ENCODE peak calls at places on chromosomes 1 and 21, in eight cellular contexts. One of them, this sample, is unnamed.

GRCh38 chr1:116356673-116357072 is 16.4 kb upstream of the ATP1A1 start:
- DNase-seq in neural progenitor cell: no peak
- DNase-seq in GM12865: no peak
- DNase-seq in adrenal gland: no peak
- DNase-seq in heart right ventricle: no peak
- DNase-seq in CD8-positive, alpha-beta T cell: no peak
- DNase-seq in HepG2: no peak
- DNase-seq in astrocyte of the spinal cord: no peak
- DNase-seq in this sample: no peak

GRCh38 chr1:117368116-117369108 is 1.2 kb downstream of the MAN1A2 start:
- DNase-seq in adrenal gland: no peak
- DNase-seq in heart right ventricle: no peak
- DNase-seq in GM12865: peak; percentile 61
- DNase-seq in CD8-positive, alpha-beta T cell: no peak
- DNase-seq in HepG2: peak; percentile 26
- DNase-seq in astrocyte of the spinal cord: no peak
- DNase-seq in neural progenitor cell: peak; percentile 22
- DNase-seq in this sample: no peak

GRCh38 chr1:65310078-65310587 is 790 bp downstream of the DNAJC6 start:
- DNase-seq in adrenal gland: peak; percentile 49
- DNase-seq in heart right ventricle: peak; percentile 24
- DNase-seq in GM12865: no peak
- DNase-seq in neural progenitor cell: no peak
- DNase-seq in astrocyte of the spinal cord: no peak
- DNase-seq in CD8-positive, alpha-beta T cell: no peak
- DNase-seq in HepG2: no peak
- DNase-seq in this sample: no peak

GRCh38 chr1:93014156-93014555 is 52.9 kb upstream of the DIPK1A start:
- DNase-seq in GM12865: no peak
- DNase-seq in CD8-positive, alpha-beta T cell: no peak
- DNase-seq in HepG2: no peak
- DNase-seq in adrenal gland: no peak
- DNase-seq in astrocyte of the spinal cord: no peak
- DNase-seq in neural progenitor cell: no peak
- DNase-seq in heart right ventricle: no peak
- DNase-seq in this sample: no peak

GRCh38 chr21:33976082-33976979 is 60.7 kb upstream of the ATP5PO start:
- DNase-seq in GM12865: peak; percentile 91
- DNase-seq in heart right ventricle: peak; percentile 35
- DNase-seq in astrocyte of the spinal cord: peak; percentile 93
- DNase-seq in adrenal gland: peak; percentile 16
- DNase-seq in HepG2: peak; percentile 65
- DNase-seq in CD8-positive, alpha-beta T cell: peak; percentile 14
- DNase-seq in neural progenitor cell: no peak
- DNase-seq in this sample: peak; percentile 71

GRCh38 chr1:183353597-183353996 is 64.6 kb downstream of the NMNAT2 start:
- DNase-seq in adrenal gland: no peak
- DNase-seq in GM12865: no peak
- DNase-seq in CD8-positive, alpha-beta T cell: no peak
- DNase-seq in HepG2: no peak
- DNase-seq in astrocyte of the spinal cord: no peak
- DNase-seq in heart right ventricle: no peak
- DNase-seq in neural progenitor cell: no peak
- DNase-seq in this sample: no peak

GRCh38 chr1:157551694-157552693 is at the start of gene FCRL5:
- DNase-seq in HepG2: no peak
- DNase-seq in GM12865: no peak
- DNase-seq in heart right ventricle: no peak
- DNase-seq in astrocyte of the spinal cord: no peak
- DNase-seq in adrenal gland: no peak
- DNase-seq in CD8-positive, alpha-beta T cell: no peak
- DNase-seq in neural progenitor cell: no peak
- DNase-seq in this sample: peak; percentile 16

GRCh38 chr1:78676996-78677395 is 27.4 kb downstream of the IFI44 start:
- DNase-seq in adrenal gland: no peak
- DNase-seq in CD8-positive, alpha-beta T cell: no peak
- DNase-seq in HepG2: no peak
- DNase-seq in astrocyte of the spinal cord: peak; percentile 4
- DNase-seq in heart right ventricle: no peak
- DNase-seq in neural progenitor cell: no peak
- DNase-seq in GM12865: no peak
- DNase-seq in this sample: no peak

GRCh38 chr21:33196956-33197374 is 32.8 kb upstream of the IFNAR2 start:
- DNase-seq in heart right ventricle: peak; percentile 47
- DNase-seq in GM12865: peak; percentile 69
- DNase-seq in CD8-positive, alpha-beta T cell: no peak
- DNase-seq in HepG2: peak; percentile 60
- DNase-seq in neural progenitor cell: peak; percentile 91
- DNase-seq in adrenal gland: peak; percentile 82
- DNase-seq in astrocyte of the spinal cord: peak; percentile 56
- DNase-seq in this sample: peak; percentile 35

GRCh38 chr1:197130677-197131304 is 15.7 kb downstream of the ASPM start:
- DNase-seq in neural progenitor cell: no peak
- DNase-seq in GM12865: no peak
- DNase-seq in HepG2: no peak
- DNase-seq in heart right ventricle: no peak
- DNase-seq in adrenal gland: no peak
- DNase-seq in astrocyte of the spinal cord: peak; percentile 64
- DNase-seq in CD8-positive, alpha-beta T cell: no peak
- DNase-seq in this sample: no peak

GRCh38 chr1:94327001-94327685 is 89.8 kb upstream of the ARHGAP29 start:
- DNase-seq in CD8-positive, alpha-beta T cell: no peak
- DNase-seq in heart right ventricle: peak; percentile 73
- DNase-seq in astrocyte of the spinal cord: peak; percentile 61
- DNase-seq in neural progenitor cell: peak; percentile 84
- DNase-seq in GM12865: no peak
- DNase-seq in HepG2: no peak
- DNase-seq in adrenal gland: peak; percentile 63
- DNase-seq in this sample: no peak

GRCh38 chr1:31069392-31069791 is 3.9 kb upstream of the PUM1 start:
- DNase-seq in HepG2: no peak
- DNase-seq in adrenal gland: no peak
- DNase-seq in CD8-positive, alpha-beta T cell: no peak
- DNase-seq in heart right ventricle: no peak
- DNase-seq in astrocyte of the spinal cord: no peak
- DNase-seq in neural progenitor cell: no peak
- DNase-seq in GM12865: no peak
- DNase-seq in this sample: no peak

GRCh38 chr1:5601516-5601915 is 390.7 kb downstream of the NPHP4 start:
- DNase-seq in CD8-positive, alpha-beta T cell: no peak
- DNase-seq in HepG2: no peak
- DNase-seq in adrenal gland: no peak
- DNase-seq in GM12865: no peak
- DNase-seq in neural progenitor cell: no peak
- DNase-seq in heart right ventricle: no peak
- DNase-seq in astrocyte of the spinal cord: no peak
- DNase-seq in this sample: no peak

GRCh38 chr1:119007343-119007671 is 19.2 kb upstream of the TBX15 start:
- DNase-seq in astrocyte of the spinal cord: no peak
- DNase-seq in GM12865: no peak
- DNase-seq in neural progenitor cell: peak; percentile 15
- DNase-seq in adrenal gland: no peak
- DNase-seq in HepG2: no peak
- DNase-seq in heart right ventricle: no peak
- DNase-seq in CD8-positive, alpha-beta T cell: no peak
- DNase-seq in this sample: no peak

GRCh38 chr1:248187363-248187762 is 9.7 kb upstream of the OR2M3 start:
- DNase-seq in CD8-positive, alpha-beta T cell: no peak
- DNase-seq in astrocyte of the spinal cord: no peak
- DNase-seq in heart right ventricle: no peak
- DNase-seq in HepG2: no peak
- DNase-seq in neural progenitor cell: no peak
- DNase-seq in GM12865: no peak
- DNase-seq in adrenal gland: no peak
- DNase-seq in this sample: no peak

GRCh38 chr1:161020573-161021167 is at the start of gene F11R:
- DNase-seq in heart right ventricle: peak; percentile 34
- DNase-seq in CD8-positive, alpha-beta T cell: no peak
- DNase-seq in neural progenitor cell: peak; percentile 75
- DNase-seq in GM12865: peak; percentile 61
- DNase-seq in HepG2: peak; percentile 62
- DNase-seq in adrenal gland: peak; percentile 74
- DNase-seq in astrocyte of the spinal cord: no peak
- DNase-seq in this sample: peak; percentile 73

GRCh38 chr1:202959276-202959620 is 1.1 kb upstream of the ADIPOR1 start:
- DNase-seq in GM12865: no peak
- DNase-seq in CD8-positive, alpha-beta T cell: no peak
- DNase-seq in HepG2: peak; percentile 74
- DNase-seq in neural progenitor cell: no peak
- DNase-seq in adrenal gland: peak; percentile 45
- DNase-seq in astrocyte of the spinal cord: peak; percentile 39
- DNase-seq in heart right ventricle: no peak
- DNase-seq in this sample: no peak

GRCh38 chr1:60573726-60574409 is 500.3 kb upstream of the C1orf87 start:
- DNase-seq in CD8-positive, alpha-beta T cell: no peak
- DNase-seq in neural progenitor cell: no peak
- DNase-seq in adrenal gland: no peak
- DNase-seq in astrocyte of the spinal cord: peak; percentile 79
- DNase-seq in heart right ventricle: no peak
- DNase-seq in HepG2: peak; percentile 17
- DNase-seq in GM12865: no peak
- DNase-seq in this sample: no peak

GRCh38 chr1:190169311-190170067 is 308.2 kb downstream of the BRINP3 start:
- DNase-seq in CD8-positive, alpha-beta T cell: no peak
- DNase-seq in astrocyte of the spinal cord: peak; percentile 75
- DNase-seq in adrenal gland: no peak
- DNase-seq in neural progenitor cell: no peak
- DNase-seq in heart right ventricle: no peak
- DNase-seq in HepG2: no peak
- DNase-seq in GM12865: no peak
- DNase-seq in this sample: no peak

GRCh38 chr1:10146391-10146790 is 64.0 kb upstream of the KIF1B start:
- DNase-seq in CD8-positive, alpha-beta T cell: no peak
- DNase-seq in astrocyte of the spinal cord: no peak
- DNase-seq in adrenal gland: no peak
- DNase-seq in GM12865: no peak
- DNase-seq in neural progenitor cell: no peak
- DNase-seq in heart right ventricle: no peak
- DNase-seq in HepG2: no peak
- DNase-seq in this sample: no peak

GRCh38 chr1:10143961-10144485 is 66.3 kb upstream of the KIF1B start:
- DNase-seq in CD8-positive, alpha-beta T cell: no peak
- DNase-seq in astrocyte of the spinal cord: no peak
- DNase-seq in GM12865: no peak
- DNase-seq in neural progenitor cell: no peak
- DNase-seq in HepG2: no peak
- DNase-seq in heart right ventricle: no peak
- DNase-seq in adrenal gland: no peak
- DNase-seq in this sample: no peak

GRCh38 chr1:10140981-10141380 is 69.4 kb upstream of the KIF1B start:
- DNase-seq in neural progenitor cell: no peak
- DNase-seq in CD8-positive, alpha-beta T cell: no peak
- DNase-seq in adrenal gland: no peak
- DNase-seq in astrocyte of the spinal cord: no peak
- DNase-seq in heart right ventricle: no peak
- DNase-seq in GM12865: no peak
- DNase-seq in HepG2: no peak
- DNase-seq in this sample: no peak
- TF ChIP-seq CTCF in neural progenitor cell: no peak
- TF ChIP-seq CTCF in CD8-positive, alpha-beta T cell: no peak
- TF ChIP-seq CTCF in adrenal gland: no peak
- TF ChIP-seq CTCF in astrocyte of the spinal cord: no peak
- TF ChIP-seq CTCF in heart right ventricle: no peak
- TF ChIP-seq CTCF in GM12865: no peak
- TF ChIP-seq CTCF in HepG2: no peak
- TF ChIP-seq CTCF in this sample: no peak

DNA sequence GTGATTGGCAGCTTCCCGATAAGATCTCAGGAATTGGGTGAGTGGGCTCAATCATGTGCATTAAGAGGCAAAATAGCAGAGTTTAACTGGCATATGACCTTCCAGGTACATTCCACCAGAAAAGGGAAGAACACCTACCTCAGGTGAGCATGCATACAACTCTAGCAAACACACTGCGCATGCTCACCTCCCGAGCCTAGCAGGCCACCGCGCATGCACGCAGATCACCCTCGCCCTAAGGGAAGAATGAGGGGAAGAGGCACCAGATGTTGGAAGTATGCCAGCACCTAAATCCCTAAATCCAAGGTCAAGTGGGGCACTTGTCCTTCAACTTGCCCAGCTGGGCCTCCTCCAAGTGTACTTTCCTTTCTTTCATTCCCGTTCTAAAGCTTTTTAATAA is 23.6 kb upstream of the CBR3 start:
- DNase-seq in adrenal gland: no peak
- DNase-seq in GM12865: no peak
- DNase-seq in astrocyte of the spinal cord: no peak
- DNase-seq in heart right ventricle: no peak
- DNase-seq in neural progenitor cell: no peak
- DNase-seq in CD8-positive, alpha-beta T cell: no peak
- DNase-seq in HepG2: no peak
- DNase-seq in this sample: no peak
- TF ChIP-seq CTCF in adrenal gland: no peak
- TF ChIP-seq CTCF in GM12865: no peak
- TF ChIP-seq CTCF in astrocyte of the spinal cord: no peak
- TF ChIP-seq CTCF in heart right ventricle: no peak
- TF ChIP-seq CTCF in neural progenitor cell: no peak
- TF ChIP-seq CTCF in CD8-positive, alpha-beta T cell: no peak
- TF ChIP-seq CTCF in HepG2: no peak
- TF ChIP-seq CTCF in this sample: no peak

DNA sequence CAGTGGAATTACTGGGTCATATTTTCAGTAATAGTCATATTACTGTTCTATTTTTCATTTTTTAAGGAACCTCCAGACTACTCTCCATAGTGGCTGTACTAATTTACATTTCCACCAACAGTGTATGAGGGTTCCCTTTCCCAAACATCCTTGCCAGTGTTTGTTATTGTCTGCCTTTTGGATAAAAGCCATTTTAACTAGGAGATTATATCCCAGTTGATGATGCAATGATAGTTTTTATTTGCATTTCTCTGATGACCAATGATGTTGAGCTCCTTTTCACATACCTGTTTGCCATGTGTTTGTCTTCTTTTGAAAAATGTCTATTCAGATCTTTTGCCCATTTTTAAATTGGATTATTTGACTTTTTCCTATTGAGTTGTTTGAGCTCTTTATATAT is 410.8 kb downstream of the TTLL7 start:
- DNase-seq in CD8-positive, alpha-beta T cell: no peak
- DNase-seq in HepG2: no peak
- DNase-seq in astrocyte of the spinal cord: no peak
- DNase-seq in neural progenitor cell: no peak
- DNase-seq in heart right ventricle: no peak
- DNase-seq in adrenal gland: no peak
- DNase-seq in GM12865: no peak
- DNase-seq in this sample: no peak
- TF ChIP-seq CTCF in CD8-positive, alpha-beta T cell: no peak
- TF ChIP-seq CTCF in HepG2: no peak
- TF ChIP-seq CTCF in astrocyte of the spinal cord: no peak
- TF ChIP-seq CTCF in neural progenitor cell: no peak
- TF ChIP-seq CTCF in heart right ventricle: no peak
- TF ChIP-seq CTCF in adrenal gland: no peak
- TF ChIP-seq CTCF in GM12865: no peak
- TF ChIP-seq CTCF in this sample: no peak

DNA sequence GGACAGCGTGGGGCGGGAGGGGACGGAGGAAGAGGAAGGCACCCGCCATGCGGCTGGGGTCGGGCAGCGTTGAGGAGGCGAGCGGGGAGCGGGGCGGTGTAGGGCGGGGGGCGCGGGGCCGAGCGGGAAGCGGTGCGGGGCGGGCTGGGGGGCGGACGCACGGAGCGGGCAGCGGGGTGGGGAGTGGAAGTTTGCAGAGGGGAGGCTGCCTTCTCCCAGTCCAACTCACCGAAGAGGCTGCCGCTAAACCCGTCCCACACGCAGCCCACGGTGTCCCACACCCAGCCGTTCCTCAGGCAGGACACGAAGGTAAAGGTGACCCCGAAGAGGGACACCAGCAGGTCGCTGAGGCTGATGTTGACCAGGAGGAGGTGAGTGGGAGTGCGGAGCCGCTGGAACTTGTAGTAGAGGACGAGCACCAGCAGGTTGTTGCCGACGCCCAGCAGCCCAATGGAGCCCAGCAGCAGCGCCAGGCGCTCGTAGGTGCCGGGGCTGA is 468 bp downstream of the CHML start:
- DNase-seq in HepG2: peak; percentile 38
- DNase-seq in GM12865: peak; percentile 68
- DNase-seq in neural progenitor cell: peak; percentile 67
- DNase-seq in CD8-positive, alpha-beta T cell: peak; percentile 2
- DNase-seq in adrenal gland: no peak
- DNase-seq in astrocyte of the spinal cord: peak; percentile 52
- DNase-seq in heart right ventricle: peak; percentile 36
- DNase-seq in this sample: no peak
- TF ChIP-seq CTCF in HepG2: no peak
- TF ChIP-seq CTCF in GM12865: no peak
- TF ChIP-seq CTCF in neural progenitor cell: no peak
- TF ChIP-seq CTCF in CD8-positive, alpha-beta T cell: no peak
- TF ChIP-seq CTCF in adrenal gland: no peak
- TF ChIP-seq CTCF in astrocyte of the spinal cord: no peak
- TF ChIP-seq CTCF in heart right ventricle: no peak
- TF ChIP-seq CTCF in this sample: no peak

This sample was measured in GM13976.